ENCODE peak calls at places on chromosomes 12 and 14, in ten cellular contexts. W is HFFc6; V is iPS-NIHi11; S is stimulated activated CD4-positive, alpha-beta T cell treated with anti-CD3 and anti-CD28 coated beads, Interleukin-4, amount 100 ng/mL, for 1 hour; L is T-helper 2 cell; N is NCI-H1105 treated with DMSO at 0.1 percent for 48 hours; I is DMS153; E is sigmoid colon; J is DND-41; Y is AG04450. A is an unnamed sample.

GRCh38 chr12:66087365-66087943 is 43.1 kb downstream of the LLPH start:
- DNase-seq in W (peak; percentile 65), V (peak; percentile 65), S (peak; percentile 54), L (peak; percentile 47), N (peak; percentile 69), I (peak; percentile 13), E (peak; percentile 71), J (peak; percentile 57), Y (peak; percentile 67), A (peak; percentile 32)

GRCh38 chr12:6207254-6207942 is 7.2 kb downstream of the CD9 start:
- DNase-seq in W (no peak), V (no peak), S (no peak), L (no peak), N (no peak), I (no peak), E (no peak), J (no peak), Y (no peak), A (no peak)

GRCh38 chr12:50257226-50258166 is 25.8 kb downstream of the LIMA1 start:
- DNase-seq in W (peak; percentile 51), V (no peak), S (no peak), L (no peak), N (peak; percentile 16), I (no peak), E (no peak), J (no peak), Y (no peak), A (no peak)

GRCh38 chr14:80523518-80524117 is 312.3 kb upstream of the DIO2 start:
- DNase-seq in W (peak; percentile 17), V (no peak), S (no peak), L (no peak), N (no peak), I (no peak), E (no peak), J (no peak), Y (no peak), A (no peak)

GRCh38 chr14:99263564-99264330 is 8.2 kb downstream of the BCL11B start:
- DNase-seq in W (no peak), V (no peak), S (no peak), L (peak; percentile 31), N (no peak), I (no peak), E (no peak), J (no peak), Y (no peak), A (no peak)

GRCh38 chr12:100555722-100556121 is 17.8 kb upstream of the GAS2L3 start:
- DNase-seq in W (no peak), V (no peak), S (no peak), L (no peak), N (no peak), I (no peak), E (no peak), J (no peak), Y (no peak), A (no peak)

GRCh38 chr12:123886931-123887582 is 85.6 kb downstream of the CCDC92 start:
- DNase-seq in W (no peak), V (peak; percentile 26), S (no peak), L (no peak), N (no peak), I (peak; percentile 49), E (no peak), J (no peak), Y (no peak), A (no peak)

GRCh38 chr14:65850429-65851145 is 438.1 kb downstream of the FUT8 start:
- DNase-seq in W (no peak), V (no peak), S (peak; percentile 50), L (peak; percentile 96), N (no peak), I (no peak), E (no peak), J (peak; percentile 95), Y (no peak), A (peak; percentile 58)

GRCh38 chr12:3885179-3886094 is 12.2 kb upstream of the PARP11 start:
- DNase-seq in W (peak; percentile 28), V (peak; percentile 20), S (no peak), L (peak; percentile 70), N (peak; percentile 40), I (peak; percentile 1), E (no peak), J (peak; percentile 37), Y (peak; percentile 8), A (peak; percentile 25)

GRCh38 chr14:35669782-35670181 is 135.8 kb downstream of the INSM2 start:
- DNase-seq in W (peak; percentile 77), V (no peak), S (no peak), L (no peak), N (peak; percentile 6), I (peak; percentile 58), E (no peak), J (no peak), Y (peak; percentile 26), A (no peak)

GRCh38 chr12:76680940-76681339 is 83.0 kb upstream of the ZDHHC17 start:
- DNase-seq in W (peak; percentile 90), V (no peak), S (no peak), L (no peak), N (no peak), I (no peak), E (no peak), J (no peak), Y (peak; percentile 51), A (no peak)

GRCh38 chr12:46266382-46266791 is 2.5 kb downstream of the SLC38A1 start:
- DNase-seq in W (no peak), V (no peak), S (peak; percentile 32), L (peak; percentile 57), N (peak; percentile 51), I (no peak), E (no peak), J (no peak), Y (no peak), A (no peak)

GRCh38 chr12:2212971-2213869 is 160.4 kb downstream of the CACNA1C start:
- DNase-seq in W (no peak), V (peak; percentile 40), S (no peak), L (no peak), N (no peak), I (no peak), E (peak; percentile 71), J (no peak), Y (no peak), A (no peak)

GRCh38 chr12:53044052-53044581 is 5.7 kb upstream of the TNS2 start:
- DNase-seq in W (no peak), V (no peak), S (no peak), L (no peak), N (no peak), I (no peak), E (peak; percentile 70), J (no peak), Y (no peak), A (no peak)

GRCh38 chr12:48973992-48974673 is 2.6 kb upstream of the WNT10B start:
- DNase-seq in W (peak; percentile 33), V (peak; percentile 73), S (peak; percentile 35), L (no peak), N (no peak), I (no peak), E (peak; percentile 72), J (no peak), Y (no peak), A (no peak)

GRCh38 chr14:102138535-102138934 is 1.2 kb upstream of the WDR20 start:
- DNase-seq in W (no peak), V (no peak), S (no peak), L (no peak), N (no peak), I (no peak), E (no peak), J (no peak), Y (no peak), A (no peak)

A was measured in T-cell.